ENCODE peak calls at places on chromosomes 13 and 19, in five cellular contexts. M is NCI-H524 treated with DMSO at 0.1 percent for 48 hours, Q is endothelial cell, E is NCI-H345, A is WTC11. B is an unnamed sample.

GRCh38 chr19:13078897-13079541 is 23.6 kb downstream of the LYL1 start:
- DNase-seq in M (no peak), Q (no peak), E (no peak), A (no peak), B (no peak)

GRCh38 chr19:33464733-33465115 is 56.9 kb downstream of the PEPD start:
- DNase-seq in M (no peak), Q (no peak), E (no peak), A (no peak), B (no peak)

GRCh38 chr19:55208880-55209429 is 346 bp downstream of the PTPRH start:
- DNase-seq in M (no peak), Q (no peak), E (no peak), A (no peak), B (no peak)

GRCh38 chr19:38152461-38153379 is 71.3 kb downstream of the DPF1 start:
- DNase-seq in M (peak), Q (no peak), E (no peak), A (no peak), B (no peak)

GRCh38 chr13:41554626-41555386 is 97.5 kb downstream of the RGCC start:
- DNase-seq in M (no peak), Q (no peak), E (no peak), A (no peak), B (no peak)

GRCh38 chr19:996051-996838 is 4.0 kb upstream of the GRIN3B start:
- DNase-seq in M (no peak), Q (no peak), E (peak), A (peak), B (peak)

GRCh38 chr19:48926909-48927308 is 6.6 kb upstream of the DHDH start:
- DNase-seq in M (no peak), Q (no peak), E (no peak), A (no peak), B (no peak)

GRCh38 chr19:55690769-55691545 is 15.9 kb downstream of the EPN1 start:
- DNase-seq in M (no peak), Q (no peak), E (no peak), A (no peak), B (no peak)

GRCh38 chr19:57559008-57559403 is 657 bp downstream of the ZNF550 start:
- DNase-seq in M (no peak), Q (peak), E (no peak), A (peak), B (no peak)

GRCh38 chr13:36346222-36347083 is at the start of gene SPART:
- DNase-seq in M (peak), Q (peak), E (peak), A (peak), B (peak)

GRCh38 chr13:89951341-89951740 is 1396.1 kb upstream of the MIR17HG start:
- DNase-seq in M (no peak), Q (no peak), E (no peak), A (no peak), B (no peak)

GRCh38 chr19:33569822-33570221 is 48.2 kb upstream of the PEPD start:
- DNase-seq in M (no peak), Q (no peak), E (no peak), A (no peak), B (no peak)

GRCh38 chr19:19502808-19503602 is 12.3 kb downstream of the TSSK6 start:
- DNase-seq in M (no peak), Q (no peak), E (no peak), A (no peak), B (peak)

GRCh38 chr19:11306337-11306736 is 10.4 kb downstream of the TSPAN16 start:
- DNase-seq in M (no peak), Q (no peak), E (no peak), A (no peak), B (no peak)

GRCh38 chr19:28961772-28962500 is 251.0 kb downstream of the UQCRFS1 start:
- DNase-seq in M (no peak), Q (no peak), E (no peak), A (no peak), B (no peak)

GRCh38 chr19:5926641-5927438 is 12.8 kb downstream of the CAPS start:
- DNase-seq in M (no peak), Q (no peak), E (no peak), A (no peak), B (no peak)

GRCh38 chr13:109844396-109844795 is 58.0 kb upstream of the IRS2 start:
- DNase-seq in M (peak), Q (no peak), E (no peak), A (no peak), B (no peak)

GRCh38 chr19:6772028-6772865 is at the start of gene VAV1:
- DNase-seq in M (no peak), Q (no peak), E (no peak), A (peak), B (no peak)

GRCh38 chr13:51341232-51341631 is 1.7 kb downstream of the SERPINE3 start:
- DNase-seq in M (no peak), Q (no peak), E (no peak), A (no peak), B (no peak)

GRCh38 chr19:6039541-6040225 is 61.7 kb upstream of the RANBP3 start:
- DNase-seq in M (no peak), Q (no peak), E (no peak), A (no peak), B (no peak)

GRCh38 chr13:52096062-52096461 is 32.8 kb downstream of the NEK5 start:
- DNase-seq in M (no peak), Q (no peak), E (no peak), A (no peak), B (no peak)

GRCh38 chr19:10270180-10270615 is 722 bp upstream of the ICAM1 start:
- DNase-seq in M (no peak), Q (no peak), E (no peak), A (no peak), B (no peak)

GRCh38 chr13:28318418-28318995 is 176.4 kb downstream of the FLT1 start:
- DNase-seq in M (no peak), Q (no peak), E (no peak), A (no peak), B (no peak)

GRCh38 chr19:36775768-36776167 is 3.2 kb upstream of the ZNF850 start:
- DNase-seq in M (no peak), Q (no peak), E (no peak), A (peak), B (no peak)

GRCh38 chr13:56515441-56515840 is 625.3 kb upstream of the PRR20A start:
- DNase-seq in M (no peak), Q (no peak), E (no peak), A (no peak), B (no peak)

GRCh38 chr19:1157931-1158884 is 15.9 kb downstream of the SBNO2 start:
- DNase-seq in M (no peak), Q (no peak), E (no peak), A (peak), B (no peak)

GRCh38 chr19:41753936-41754529 is 1.3 kb upstream of the CEACAM6 start:
- DNase-seq in M (no peak), Q (peak), E (peak), A (peak), B (peak)

GRCh38 chr19:35623327-35624010 is 5.4 kb upstream of the RBM42 start:
- DNase-seq in M (no peak), Q (no peak), E (no peak), A (no peak), B (no peak)

GRCh38 chr13:63567031-63567430 is 2151.4 kb upstream of the PCDH20 start:
- DNase-seq in M (no peak), Q (no peak), E (no peak), A (no peak), B (no peak)

GRCh38 chr13:110887242-110887954 is 27.5 kb downstream of the ANKRD10 start:
- DNase-seq in M (no peak), Q (no peak), E (no peak), A (no peak), B (no peak)

GRCh38 chr13:83716121-83716520 is 166.2 kb downstream of the SLITRK1 start:
- DNase-seq in M (no peak), Q (no peak), E (no peak), A (peak), B (no peak)

GRCh38 chr19:19554074-19555023 is 16.3 kb downstream of the CILP2 start:
- DNase-seq in M (no peak), Q (peak), E (peak), A (peak), B (no peak)

GRCh38 chr13:71759506-71760225 is 107.3 kb downstream of the DACH1 start:
- DNase-seq in M (no peak), Q (no peak), E (peak), A (peak), B (no peak)

GRCh38 chr13:43441916-43442315 is 344.9 kb downstream of the ENOX1 start:
- DNase-seq in M (no peak), Q (no peak), E (no peak), A (no peak), B (no peak)

GRCh38 chr13:39012608-39013007 is 22.0 kb upstream of the STOML3 start:
- DNase-seq in M (no peak), Q (peak), E (no peak), A (peak), B (no peak)

GRCh38 chr13:113582841-113583631 is 1.5 kb upstream of the TFDP1 start:
- DNase-seq in M (no peak), Q (no peak), E (no peak), A (no peak), B (no peak)

GRCh38 chr13:105442941-105443340 is 1092.5 kb downstream of the EFNB2 start:
- DNase-seq in M (no peak), Q (no peak), E (peak), A (no peak), B (no peak)

GRCh38 chr19:35592226-35592625 is 6.3 kb downstream of the PMIS2 start:
- DNase-seq in M (no peak), Q (peak), E (peak), A (peak), B (peak)

B was measured in NCI-H2227 treated with DMSO at 0.1 percent for 48 hours.